ENCODE peak calls at places on chromosomes 13 and 19, in seven cellular contexts. One of them, this sample, is unnamed.

GRCh38 chr19:6226444-6227155 is 53.2 kb downstream of the MLLT1 start:
- DNase-seq in tibial artery: no peak
- DNase-seq in cardiac muscle cell: no peak
- DNase-seq in ascending aorta: no peak
- DNase-seq in psoas muscle: peak; percentile 6
- DNase-seq in CD8-positive, alpha-beta T cell: no peak
- DNase-seq in A549: no peak
- DNase-seq in this sample: peak; percentile 27

GRCh38 chr13:23778879-23779278 is 110.3 kb downstream of the MIPEP start:
- DNase-seq in tibial artery: no peak
- DNase-seq in cardiac muscle cell: no peak
- DNase-seq in ascending aorta: no peak
- DNase-seq in psoas muscle: no peak
- DNase-seq in CD8-positive, alpha-beta T cell: no peak
- DNase-seq in A549: no peak
- DNase-seq in this sample: no peak

GRCh38 chr13:30752201-30752797 is 17.0 kb downstream of the ALOX5AP start:
- DNase-seq in tibial artery: no peak
- DNase-seq in cardiac muscle cell: peak; percentile 60
- DNase-seq in ascending aorta: no peak
- DNase-seq in psoas muscle: peak; percentile 52
- DNase-seq in CD8-positive, alpha-beta T cell: no peak
- DNase-seq in A549: no peak
- DNase-seq in this sample: no peak

GRCh38 chr19:53927745-53928144 is 18.7 kb downstream of the CACNG7 start:
- DNase-seq in tibial artery: no peak
- DNase-seq in cardiac muscle cell: peak; percentile 91
- DNase-seq in ascending aorta: no peak
- DNase-seq in psoas muscle: no peak
- DNase-seq in CD8-positive, alpha-beta T cell: peak; percentile 52
- DNase-seq in A549: no peak
- DNase-seq in this sample: no peak

GRCh38 chr19:35292421-35292820 is 460 bp downstream of the MAG start:
- DNase-seq in tibial artery: no peak
- DNase-seq in cardiac muscle cell: no peak
- DNase-seq in ascending aorta: no peak
- DNase-seq in psoas muscle: no peak
- DNase-seq in CD8-positive, alpha-beta T cell: no peak
- DNase-seq in A549: no peak
- DNase-seq in this sample: no peak

GRCh38 chr19:3710265-3710812 is 2.2 kb downstream of the TJP3 start:
- DNase-seq in tibial artery: peak; percentile 75
- DNase-seq in cardiac muscle cell: peak; percentile 40
- DNase-seq in ascending aorta: peak; percentile 79
- DNase-seq in psoas muscle: peak; percentile 62
- DNase-seq in CD8-positive, alpha-beta T cell: no peak
- DNase-seq in A549: peak; percentile 82
- DNase-seq in this sample: peak; percentile 96

GRCh38 chr13:107867701-107868661 is 347.4 kb downstream of the LIG4 start:
- DNase-seq in tibial artery: no peak
- DNase-seq in cardiac muscle cell: peak; percentile 70
- DNase-seq in ascending aorta: no peak
- DNase-seq in psoas muscle: no peak
- DNase-seq in CD8-positive, alpha-beta T cell: no peak
- DNase-seq in A549: no peak
- DNase-seq in this sample: no peak

GRCh38 chr13:50456111-50456510 is 387.4 kb downstream of the DLEU7 start:
- DNase-seq in tibial artery: no peak
- DNase-seq in cardiac muscle cell: no peak
- DNase-seq in ascending aorta: no peak
- DNase-seq in psoas muscle: no peak
- DNase-seq in CD8-positive, alpha-beta T cell: no peak
- DNase-seq in A549: no peak
- DNase-seq in this sample: no peak

GRCh38 chr19:3670796-3671679 is 29.2 kb downstream of the PIP5K1C start:
- DNase-seq in tibial artery: peak; percentile 89
- DNase-seq in cardiac muscle cell: no peak
- DNase-seq in ascending aorta: peak; percentile 94
- DNase-seq in psoas muscle: peak; percentile 82
- DNase-seq in CD8-positive, alpha-beta T cell: no peak
- DNase-seq in A549: no peak
- DNase-seq in this sample: peak; percentile 69

GRCh38 chr13:23695711-23696512 is 125.7 kb downstream of the TNFRSF19 start:
- DNase-seq in tibial artery: no peak
- DNase-seq in cardiac muscle cell: no peak
- DNase-seq in ascending aorta: no peak
- DNase-seq in psoas muscle: peak; percentile 51
- DNase-seq in CD8-positive, alpha-beta T cell: peak; percentile 64
- DNase-seq in A549: no peak
- DNase-seq in this sample: peak; percentile 73

GRCh38 chr19:30318261-30318660 is 53.9 kb upstream of the ZNF536 start:
- DNase-seq in tibial artery: no peak
- DNase-seq in cardiac muscle cell: no peak
- DNase-seq in ascending aorta: peak; percentile 11
- DNase-seq in psoas muscle: no peak
- DNase-seq in CD8-positive, alpha-beta T cell: no peak
- DNase-seq in A549: no peak
- DNase-seq in this sample: no peak

GRCh38 chr13:96821381-96821780 is 172.9 kb downstream of the OXGR1 start:
- DNase-seq in tibial artery: no peak
- DNase-seq in cardiac muscle cell: no peak
- DNase-seq in ascending aorta: no peak
- DNase-seq in psoas muscle: no peak
- DNase-seq in CD8-positive, alpha-beta T cell: no peak
- DNase-seq in A549: no peak
- DNase-seq in this sample: no peak

GRCh38 chr13:39144941-39145533 is 106.8 kb downstream of the NHLRC3 start:
- DNase-seq in tibial artery: peak; percentile 60
- DNase-seq in cardiac muscle cell: peak; percentile 56
- DNase-seq in ascending aorta: peak; percentile 77
- DNase-seq in psoas muscle: peak; percentile 39
- DNase-seq in CD8-positive, alpha-beta T cell: no peak
- DNase-seq in A549: peak; percentile 25
- DNase-seq in this sample: no peak

GRCh38 chr19:13849991-13850909 is 26.7 kb upstream of the NANOS3 start:
- DNase-seq in tibial artery: peak; percentile 76
- DNase-seq in cardiac muscle cell: peak; percentile 56
- DNase-seq in ascending aorta: peak; percentile 90
- DNase-seq in psoas muscle: peak; percentile 87
- DNase-seq in CD8-positive, alpha-beta T cell: peak; percentile 56
- DNase-seq in A549: no peak
- DNase-seq in this sample: peak; percentile 91

GRCh38 chr19:44570984-44571684 is 41.7 kb upstream of the CEACAM20 start:
- DNase-seq in tibial artery: peak; percentile 75
- DNase-seq in cardiac muscle cell: peak; percentile 86
- DNase-seq in ascending aorta: peak; percentile 77
- DNase-seq in psoas muscle: no peak
- DNase-seq in CD8-positive, alpha-beta T cell: no peak
- DNase-seq in A549: peak; percentile 82
- DNase-seq in this sample: no peak

GRCh38 chr13:102877285-102877684 is 31.5 kb downstream of the ERCC5 start:
- DNase-seq in tibial artery: no peak
- DNase-seq in cardiac muscle cell: no peak
- DNase-seq in ascending aorta: no peak
- DNase-seq in psoas muscle: no peak
- DNase-seq in CD8-positive, alpha-beta T cell: no peak
- DNase-seq in A549: no peak
- DNase-seq in this sample: no peak

GRCh38 chr19:1183543-1184172 is 9.6 kb upstream of the SBNO2 start:
- DNase-seq in tibial artery: no peak
- DNase-seq in cardiac muscle cell: no peak
- DNase-seq in ascending aorta: no peak
- DNase-seq in psoas muscle: no peak
- DNase-seq in CD8-positive, alpha-beta T cell: no peak
- DNase-seq in A549: peak; percentile 81
- DNase-seq in this sample: peak; percentile 74

GRCh38 chr13:97307096-97307495 is 85.0 kb downstream of the MBNL2 start:
- DNase-seq in tibial artery: no peak
- DNase-seq in cardiac muscle cell: no peak
- DNase-seq in ascending aorta: no peak
- DNase-seq in psoas muscle: no peak
- DNase-seq in CD8-positive, alpha-beta T cell: no peak
- DNase-seq in A549: no peak
- DNase-seq in this sample: no peak

GRCh38 chr19:55598719-55599467 is 424 bp downstream of the FIZ1 start:
- DNase-seq in tibial artery: peak; percentile 93
- DNase-seq in cardiac muscle cell: peak; percentile 94
- DNase-seq in ascending aorta: peak; percentile 97
- DNase-seq in psoas muscle: peak; percentile 93
- DNase-seq in CD8-positive, alpha-beta T cell: peak; percentile 91
- DNase-seq in A549: peak; percentile 91
- DNase-seq in this sample: peak; percentile 93

GRCh38 chr13:33281951-33282595 is 3.5 kb downstream of the STARD13 start:
- DNase-seq in tibial artery: no peak
- DNase-seq in cardiac muscle cell: no peak
- DNase-seq in ascending aorta: no peak
- DNase-seq in psoas muscle: no peak
- DNase-seq in CD8-positive, alpha-beta T cell: no peak
- DNase-seq in A549: no peak
- DNase-seq in this sample: no peak

GRCh38 chr13:33283195-33283910 is 2.2 kb downstream of the STARD13 start:
- DNase-seq in tibial artery: no peak
- DNase-seq in cardiac muscle cell: no peak
- DNase-seq in ascending aorta: no peak
- DNase-seq in psoas muscle: no peak
- DNase-seq in CD8-positive, alpha-beta T cell: no peak
- DNase-seq in A549: no peak
- DNase-seq in this sample: no peak

GRCh38 chr13:33285420-33286124 is at the start of gene STARD13:
- DNase-seq in tibial artery: peak; percentile 97
- DNase-seq in cardiac muscle cell: peak; percentile 93
- DNase-seq in ascending aorta: peak; percentile 98
- DNase-seq in psoas muscle: peak; percentile 91
- DNase-seq in CD8-positive, alpha-beta T cell: no peak
- DNase-seq in A549: peak; percentile 78
- DNase-seq in this sample: peak; percentile 90

GRCh38 chr13:33284916-33285315 is 639 bp downstream of the STARD13 start:
- DNase-seq in tibial artery: no peak
- DNase-seq in cardiac muscle cell: no peak
- DNase-seq in ascending aorta: no peak
- DNase-seq in psoas muscle: no peak
- DNase-seq in CD8-positive, alpha-beta T cell: no peak
- DNase-seq in A549: no peak
- DNase-seq in this sample: no peak

GRCh38 chr13:33284016-33284415 is 1.5 kb downstream of the STARD13 start:
- DNase-seq in tibial artery: no peak
- DNase-seq in cardiac muscle cell: no peak
- DNase-seq in ascending aorta: no peak
- DNase-seq in psoas muscle: no peak
- DNase-seq in CD8-positive, alpha-beta T cell: no peak
- DNase-seq in A549: no peak
- DNase-seq in this sample: no peak
- H3K4me1 ChIP-seq in tibial artery: peaks cover 19% of the 10 kb centered on the region
- H3K4me1 ChIP-seq in cardiac muscle cell: peaks cover 23% of the 10 kb centered on the region
- H3K4me1 ChIP-seq in ascending aorta: peaks cover 25% of the 10 kb centered on the region
- H3K4me1 ChIP-seq in psoas muscle: peaks cover 47% of the 10 kb centered on the region
- H3K4me1 ChIP-seq in CD8-positive, alpha-beta T cell: peaks cover 9% of the 10 kb centered on the region
- H3K4me1 ChIP-seq in A549: peaks cover 40% of the 10 kb centered on the region
- H3K4me1 ChIP-seq in this sample: peaks cover 55% of the 10 kb centered on the region

GRCh38 chr19:7934766-7935165 is 8.7 kb downstream of the TIMM44 start:
- DNase-seq in tibial artery: no peak
- DNase-seq in cardiac muscle cell: no peak
- DNase-seq in ascending aorta: no peak
- DNase-seq in psoas muscle: no peak
- DNase-seq in CD8-positive, alpha-beta T cell: no peak
- DNase-seq in A549: no peak
- DNase-seq in this sample: no peak

GRCh38 chr19:7933411-7933810 is 7.5 kb upstream of the CTXN1 start:
- DNase-seq in tibial artery: no peak
- DNase-seq in cardiac muscle cell: no peak
- DNase-seq in ascending aorta: no peak
- DNase-seq in psoas muscle: no peak
- DNase-seq in CD8-positive, alpha-beta T cell: no peak
- DNase-seq in A549: no peak
- DNase-seq in this sample: no peak

GRCh38 chr19:7932930-7933300 is 7.0 kb upstream of the CTXN1 start:
- DNase-seq in tibial artery: no peak
- DNase-seq in cardiac muscle cell: no peak
- DNase-seq in ascending aorta: no peak
- DNase-seq in psoas muscle: no peak
- DNase-seq in CD8-positive, alpha-beta T cell: no peak
- DNase-seq in A549: no peak
- DNase-seq in this sample: no peak

GRCh38 chr19:7932276-7932929 is 6.5 kb upstream of the CTXN1 start:
- DNase-seq in tibial artery: no peak
- DNase-seq in cardiac muscle cell: no peak
- DNase-seq in ascending aorta: no peak
- DNase-seq in psoas muscle: no peak
- DNase-seq in CD8-positive, alpha-beta T cell: no peak
- DNase-seq in A549: no peak
- DNase-seq in this sample: no peak

GRCh38 chr19:7933828-7934725 is 8.1 kb upstream of the CTXN1 start:
- DNase-seq in tibial artery: no peak
- DNase-seq in cardiac muscle cell: no peak
- DNase-seq in ascending aorta: no peak
- DNase-seq in psoas muscle: no peak
- DNase-seq in CD8-positive, alpha-beta T cell: no peak
- DNase-seq in A549: no peak
- DNase-seq in this sample: no peak
- TF ChIP-seq CTCF in tibial artery: no peak
- TF ChIP-seq CTCF in cardiac muscle cell: no peak
- TF ChIP-seq CTCF in ascending aorta: no peak
- TF ChIP-seq CTCF in psoas muscle: no peak
- TF ChIP-seq CTCF in CD8-positive, alpha-beta T cell: no peak
- TF ChIP-seq CTCF in A549: no peak
- TF ChIP-seq CTCF in this sample: no peak

DNA sequence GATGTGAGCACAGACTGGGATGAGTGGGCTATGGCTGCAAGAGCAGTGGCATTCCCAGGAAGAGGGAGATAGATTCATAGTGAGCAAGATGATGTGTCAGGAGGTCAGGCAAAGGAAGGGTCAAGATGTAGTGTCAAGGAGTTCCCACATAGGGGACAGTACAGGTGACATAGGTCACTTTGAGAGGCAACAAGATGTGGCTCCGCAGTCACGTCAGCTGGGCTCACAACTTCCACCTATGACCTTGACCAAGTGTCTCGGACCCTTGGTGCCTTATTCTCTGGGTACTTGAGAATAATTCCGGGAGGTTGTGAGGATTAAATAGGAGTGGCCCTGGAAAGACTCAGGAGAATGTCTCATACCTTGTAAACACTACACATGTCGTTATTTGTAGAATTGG is 10.5 kb downstream of the ZNF317 start:
- DNase-seq in tibial artery: no peak
- DNase-seq in cardiac muscle cell: no peak
- DNase-seq in ascending aorta: no peak
- DNase-seq in psoas muscle: no peak
- DNase-seq in CD8-positive, alpha-beta T cell: no peak
- DNase-seq in A549: no peak
- DNase-seq in this sample: no peak
- H3K9me3 ChIP-seq in tibial artery: peaks cover 4% of the 10 kb centered on the region
- H3K9me3 ChIP-seq in cardiac muscle cell: no peaks in the 10 kb centered on the region
- H3K9me3 ChIP-seq in ascending aorta: peaks cover 18% of the 10 kb centered on the region
- H3K9me3 ChIP-seq in psoas muscle: peaks cover 21% of the 10 kb centered on the region
- H3K9me3 ChIP-seq in CD8-positive, alpha-beta T cell: no peaks in the 10 kb centered on the region
- H3K9me3 ChIP-seq in A549: peaks cover 88% of the 10 kb centered on the region
- H3K9me3 ChIP-seq in this sample: peaks cover 42% of the 10 kb centered on the region

GRCh38 chr13:26952551-26953138 is 192.1 kb upstream of the GPR12 start:
- DNase-seq in tibial artery: no peak
- DNase-seq in cardiac muscle cell: no peak
- DNase-seq in ascending aorta: no peak
- DNase-seq in psoas muscle: no peak
- DNase-seq in CD8-positive, alpha-beta T cell: no peak
- DNase-seq in A549: no peak
- DNase-seq in this sample: no peak
- H3K4me1 ChIP-seq in tibial artery: no peaks in the 10 kb centered on the region
- H3K4me1 ChIP-seq in cardiac muscle cell: peaks cover 17% of the 10 kb centered on the region
- H3K4me1 ChIP-seq in ascending aorta: no peaks in the 10 kb centered on the region
- H3K4me1 ChIP-seq in psoas muscle: no peaks in the 10 kb centered on the region
- H3K4me1 ChIP-seq in CD8-positive, alpha-beta T cell: no peaks in the 10 kb centered on the region
- H3K4me1 ChIP-seq in A549: no peaks in the 10 kb centered on the region
- H3K4me1 ChIP-seq in this sample: no peaks in the 10 kb centered on the region

GRCh38 chr19:32138416-32138815 is 207.0 kb upstream of the ZNF507 start:
- DNase-seq in tibial artery: no peak
- DNase-seq in cardiac muscle cell: no peak
- DNase-seq in ascending aorta: no peak
- DNase-seq in psoas muscle: no peak
- DNase-seq in CD8-positive, alpha-beta T cell: no peak
- DNase-seq in A549: no peak
- DNase-seq in this sample: no peak
- TF ChIP-seq CTCF in tibial artery: no peak
- TF ChIP-seq CTCF in cardiac muscle cell: no peak
- TF ChIP-seq CTCF in ascending aorta: no peak
- TF ChIP-seq CTCF in psoas muscle: no peak
- TF ChIP-seq CTCF in CD8-positive, alpha-beta T cell: no peak
- TF ChIP-seq CTCF in A549: no peak
- TF ChIP-seq CTCF in this sample: no peak